ENCODE peak calls at places on chromosomes 2 and 18, in eight cellular contexts. V, P, G, F, B, U, N and E are unnamed samples.

GRCh38 chr2:235561450-235561849 is 67.6 kb downstream of the AGAP1 start:
- DNase-seq in V (no peak), P (no peak), G (no peak), F (no peak), B (no peak), U (no peak), N (no peak), E (no peak)

GRCh38 chr18:68694316-68694715 is 20.6 kb downstream of the TMX3 start:
- DNase-seq in V (no peak), P (no peak), G (no peak), F (no peak), B (no peak), U (no peak), N (no peak), E (no peak)

GRCh38 chr2:187263675-187264580 is 184.1 kb downstream of the CALCRL start:
- DNase-seq in V (no peak), P (no peak), G (no peak), F (no peak), B (no peak), U (no peak), N (no peak), E (no peak)

GRCh38 chr2:6452702-6453481 is 412.8 kb downstream of the CMPK2 start:
- DNase-seq in V (no peak), P (peak; percentile 3), G (no peak), F (no peak), B (no peak), U (no peak), N (no peak), E (no peak)

GRCh38 chr2:169446452-169446851 is 32.8 kb upstream of the BBS5 start:
- DNase-seq in V (no peak), P (no peak), G (no peak), F (no peak), B (no peak), U (no peak), N (no peak), E (no peak)

GRCh38 chr2:42754021-42754775 is 9.7 kb downstream of the OXER1 start:
- DNase-seq in V (no peak), P (no peak), G (no peak), F (no peak), B (no peak), U (no peak), N (no peak), E (no peak)

GRCh38 chr2:173747037-173747436 is 218.1 kb downstream of the SP3 start:
- DNase-seq in V (no peak), P (no peak), G (no peak), F (no peak), B (no peak), U (no peak), N (no peak), E (no peak)

GRCh38 chr2:98134138-98134537 is 47.2 kb downstream of the VWA3B start:
- DNase-seq in V (no peak), P (peak; percentile 51), G (no peak), F (no peak), B (peak; percentile 38), U (no peak), N (no peak), E (no peak)

GRCh38 chr2:168156661-168157060 is 90.7 kb downstream of the STK39 start:
- DNase-seq in V (peak; percentile 50), P (peak; percentile 40), G (no peak), F (peak; percentile 75), B (no peak), U (no peak), N (peak; percentile 17), E (no peak)

GRCh38 chr2:133780099-133780996 is 212.1 kb upstream of the NCKAP5 start:
- DNase-seq in V (peak; percentile 75), P (peak; percentile 88), G (no peak), F (no peak), B (peak; percentile 76), U (peak; percentile 60), N (peak; percentile 76), E (peak; percentile 36)

GRCh38 chr18:59810740-59811520 is 88.9 kb upstream of the PMAIP1 start:
- DNase-seq in V (no peak), P (no peak), G (no peak), F (no peak), B (no peak), U (no peak), N (no peak), E (no peak)

GRCh38 chr2:212815453-212815852 is 276.9 kb upstream of the ERBB4 start:
- DNase-seq in V (no peak), P (no peak), G (no peak), F (no peak), B (no peak), U (no peak), N (no peak), E (no peak)

GRCh38 chr2:24972315-24972958 is 682 bp upstream of the DNAJC27 start:
- DNase-seq in V (peak; percentile 38), P (peak; percentile 50), G (peak; percentile 42), F (no peak), B (no peak), U (no peak), N (peak; percentile 25), E (no peak)
- H3K4me3 ChIP-seq in V (peak overlapping the region; percentile 94), P (peak overlapping the region; percentile 85), G (peak overlapping the region; percentile 68), F (peak overlapping the region; percentile 89), B (peak overlapping the region; percentile 75), U (peak overlapping the region; percentile 65), N (peak overlapping the region; percentile 55), E (peak overlapping the region; percentile 92)

GRCh38 chr18:48882379-48882778 is 68.4 kb downstream of the SMAD7 start:
- DNase-seq in V (no peak), P (no peak), G (no peak), F (no peak), B (no peak), U (no peak), N (no peak), E (no peak)
- TF ChIP-seq CTCF in V (no peak), P (no peak), G (no peak), F (no peak), B (no peak), U (no peak), N (no peak), E (no peak)

GRCh38 chr2:112784199-112785189 is at the start of gene IL1A:
- DNase-seq in V (peak; percentile 94), P (peak; percentile 70), G (no peak), F (no peak), B (peak; percentile 29), U (no peak), N (no peak), E (peak; percentile 40)
- H3K4me3 ChIP-seq in V (peak within 1 kb of the TSS; percentile 62), P (no peak within 1 kb of the TSS), G (no peak within 1 kb of the TSS), F (no peak within 1 kb of the TSS), B (no peak within 1 kb of the TSS), U (no peak within 1 kb of the TSS), N (no peak within 1 kb of the TSS), E (peak within 1 kb of the TSS; percentile 36)

DNA sequence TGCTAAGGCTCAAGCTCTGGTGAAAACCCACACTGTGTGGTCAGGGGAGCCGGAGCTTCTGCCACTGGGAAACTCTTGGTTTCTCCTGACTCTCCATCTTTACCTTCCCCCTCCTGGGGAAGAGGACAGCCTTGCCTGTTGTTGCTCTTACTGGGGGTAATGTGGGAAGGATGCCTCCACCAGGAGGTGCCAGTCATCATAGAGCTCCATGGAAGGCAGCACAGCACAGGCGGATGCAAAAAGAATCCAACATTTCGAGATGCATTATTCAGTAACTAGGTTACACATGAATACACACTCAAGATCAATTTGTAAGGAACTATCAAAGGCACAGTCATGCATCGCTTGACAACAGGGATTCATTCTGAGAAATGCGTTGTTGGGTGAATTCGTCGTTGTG is 322.6 kb downstream of the AFF3 start:
- DNase-seq in V (no peak), P (no peak), G (no peak), F (no peak), B (no peak), U (no peak), N (no peak), E (peak; percentile 96)
- TF ChIP-seq CTCF in V (peak; percentile 3), P (peak; percentile 33), G (no peak), F (no peak), B (peak; percentile 37), U (no peak), N (no peak), E (peak; percentile 97)

GRCh38 chr2:241133436-241133820 is 15.8 kb downstream of the PASK start:
- DNase-seq in V (no peak), P (no peak), G (no peak), F (no peak), B (no peak), U (no peak), N (no peak), E (no peak)
- H3K4me3 ChIP-seq in V (no peak overlapping the region), P (no peak overlapping the region), G (no peak overlapping the region), F (no peak overlapping the region), B (no peak overlapping the region), U (no peak overlapping the region), N (no peak overlapping the region), E (no peak overlapping the region)

GRCh38 chr2:172095905-172096660 is 6.6 kb downstream of the DLX2 start:
- DNase-seq in V (no peak), P (no peak), G (no peak), F (no peak), B (no peak), U (no peak), N (no peak), E (no peak)
- TF ChIP-seq CTCF in V (peak; percentile 25), P (peak; percentile 32), G (no peak), F (peak; percentile 29), B (peak; percentile 43), U (no peak), N (no peak), E (no peak)

GRCh38 chr18:39751161-39751560 is 2185.6 kb upstream of the CELF4 start:
- DNase-seq in V (no peak), P (peak; percentile 62), G (no peak), F (no peak), B (peak; percentile 23), U (no peak), N (no peak), E (no peak)
- H3K4me3 ChIP-seq in V (no peak overlapping the region), P (no peak overlapping the region), G (no peak overlapping the region), F (no peak overlapping the region), B (no peak overlapping the region), U (no peak overlapping the region), N (no peak overlapping the region), E (no peak overlapping the region)

GRCh38 chr2:238433300-238433915 is 6.7 kb downstream of the ASB1 start:
- DNase-seq in V (no peak), P (no peak), G (no peak), F (no peak), B (no peak), U (no peak), N (no peak), E (no peak)
- TF ChIP-seq CTCF in V (peak; percentile 4), P (no peak), G (no peak), F (no peak), B (peak; percentile 3), U (no peak), N (no peak), E (no peak)

DNA sequence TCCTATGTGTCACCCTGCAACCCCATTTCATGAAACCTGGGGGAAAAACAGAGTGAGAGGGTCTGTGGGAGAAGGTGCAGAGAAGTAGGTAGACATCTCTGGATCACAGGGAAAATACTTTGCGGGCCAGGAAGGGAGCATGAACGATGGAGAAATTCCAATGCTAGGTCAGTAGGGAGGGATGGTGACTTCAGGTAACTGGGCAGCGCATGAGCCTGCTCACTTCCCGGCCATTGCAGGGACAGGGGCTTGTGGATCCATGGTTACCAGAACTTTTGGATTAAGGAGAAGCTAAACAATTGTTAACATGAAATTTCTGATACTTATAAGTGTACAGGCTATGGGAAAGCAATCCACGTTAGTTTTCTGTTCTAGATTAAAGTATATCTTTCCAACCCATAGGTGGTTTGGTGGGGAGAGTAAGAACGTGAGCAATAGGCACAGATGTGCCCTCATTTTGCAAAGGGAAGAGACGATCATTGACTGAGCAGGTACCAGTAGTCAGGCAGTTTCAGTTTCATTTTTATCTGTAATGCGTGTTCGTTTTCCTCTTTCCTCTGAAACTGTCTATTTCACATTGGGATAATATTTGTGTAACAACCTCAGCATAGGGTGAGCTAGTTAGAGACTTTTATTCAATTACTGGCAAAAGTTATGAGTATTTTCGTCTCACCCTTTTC is 65.0 kb downstream of the NYAP2 start:
- DNase-seq in V (peak; percentile 12), P (no peak), G (no peak), F (no peak), B (no peak), U (no peak), N (no peak), E (no peak)
- H3K4me3 ChIP-seq in V (no peak overlapping the region), P (no peak overlapping the region), G (peak overlapping the region; percentile 48), F (no peak overlapping the region), B (no peak overlapping the region), U (no peak overlapping the region), N (no peak overlapping the region), E (no peak overlapping the region)